ENCODE peak calls at places on chromosomes 12 and 14, in five cellular contexts. One of them, this sample, is unnamed.
A peak's percentile ranks its signal among the peaks of the same experiment; 100 is the strongest.

GRCh38 chr14:49959822-49960408 is 67.0 kb downstream of the ARF6 start:
- DNase-seq in effector memory CD4-positive, alpha-beta T cell: no peak
- DNase-seq in RWPE2: peak; percentile 19
- DNase-seq in cardiac muscle cell: no peak
- DNase-seq in tibial artery: no peak
- DNase-seq in this sample: no peak

GRCh38 chr12:11771895-11772502 is 122.5 kb downstream of the ETV6 start:
- DNase-seq in cardiac muscle cell: peak; percentile 12
- DNase-seq in RWPE2: no peak
- DNase-seq in effector memory CD4-positive, alpha-beta T cell: no peak
- DNase-seq in tibial artery: no peak
- DNase-seq in this sample: no peak

GRCh38 chr12:110170535-110171185 is 46.5 kb downstream of the IFT81 start:
- DNase-seq in tibial artery: no peak
- DNase-seq in effector memory CD4-positive, alpha-beta T cell: no peak
- DNase-seq in RWPE2: no peak
- DNase-seq in cardiac muscle cell: no peak
- DNase-seq in this sample: no peak

GRCh38 chr14:103194256-103195045 is 71.2 kb downstream of the TNFAIP2 start:
- DNase-seq in effector memory CD4-positive, alpha-beta T cell: no peak
- DNase-seq in RWPE2: no peak
- DNase-seq in cardiac muscle cell: peak; percentile 85
- DNase-seq in tibial artery: peak; percentile 46
- DNase-seq in this sample: no peak

GRCh38 chr12:63940295-63940997 is 95.9 kb downstream of the SRGAP1 start:
- DNase-seq in tibial artery: no peak
- DNase-seq in RWPE2: no peak
- DNase-seq in cardiac muscle cell: peak; percentile 46
- DNase-seq in effector memory CD4-positive, alpha-beta T cell: no peak
- DNase-seq in this sample: peak; percentile 11

GRCh38 chr12:42144424-42145196 is at the start of gene GXYLT1:
- DNase-seq in effector memory CD4-positive, alpha-beta T cell: peak; percentile 68
- DNase-seq in tibial artery: peak; percentile 89
- DNase-seq in RWPE2: peak; percentile 92
- DNase-seq in cardiac muscle cell: peak; percentile 98
- DNase-seq in this sample: peak; percentile 94

GRCh38 chr12:103075848-103076247 is 118.4 kb downstream of the ASCL1 start:
- DNase-seq in cardiac muscle cell: no peak
- DNase-seq in tibial artery: no peak
- DNase-seq in effector memory CD4-positive, alpha-beta T cell: no peak
- DNase-seq in RWPE2: no peak
- DNase-seq in this sample: no peak

GRCh38 chr14:99270491-99271287 is 1.3 kb downstream of the BCL11B start:
- DNase-seq in RWPE2: no peak
- DNase-seq in cardiac muscle cell: no peak
- DNase-seq in effector memory CD4-positive, alpha-beta T cell: no peak
- DNase-seq in tibial artery: no peak
- DNase-seq in this sample: peak; percentile 54

GRCh38 chr12:43832506-43833168 is 3.2 kb upstream of the TMEM117 start:
- DNase-seq in RWPE2: no peak
- DNase-seq in cardiac muscle cell: no peak
- DNase-seq in tibial artery: no peak
- DNase-seq in effector memory CD4-positive, alpha-beta T cell: no peak
- DNase-seq in this sample: no peak

GRCh38 chr14:57293851-57294837 is 25.4 kb downstream of the AP5M1 start:
- DNase-seq in effector memory CD4-positive, alpha-beta T cell: no peak
- DNase-seq in cardiac muscle cell: peak; percentile 35
- DNase-seq in RWPE2: no peak
- DNase-seq in tibial artery: no peak
- DNase-seq in this sample: peak; percentile 28

GRCh38 chr12:94922561-94922960 is 80.9 kb downstream of the NDUFA12 start:
- DNase-seq in effector memory CD4-positive, alpha-beta T cell: no peak
- DNase-seq in cardiac muscle cell: no peak
- DNase-seq in tibial artery: no peak
- DNase-seq in RWPE2: no peak
- DNase-seq in this sample: no peak

GRCh38 chr14:99267871-99268775 is 3.9 kb downstream of the BCL11B start:
- DNase-seq in cardiac muscle cell: no peak
- DNase-seq in effector memory CD4-positive, alpha-beta T cell: no peak
- DNase-seq in tibial artery: no peak
- DNase-seq in RWPE2: no peak
- DNase-seq in this sample: no peak

GRCh38 chr14:49992901-49993335 is 100.0 kb downstream of the ARF6 start:
- DNase-seq in effector memory CD4-positive, alpha-beta T cell: no peak
- DNase-seq in RWPE2: no peak
- DNase-seq in cardiac muscle cell: peak; percentile 40
- DNase-seq in tibial artery: no peak
- DNase-seq in this sample: no peak

GRCh38 chr12:49962861-49963765 is 1.4 kb downstream of the AQP5 start:
- DNase-seq in tibial artery: no peak
- DNase-seq in cardiac muscle cell: no peak
- DNase-seq in RWPE2: peak; percentile 91
- DNase-seq in effector memory CD4-positive, alpha-beta T cell: no peak
- DNase-seq in this sample: no peak

GRCh38 chr12:119788783-119789182 is 88.3 kb downstream of the CIT start:
- DNase-seq in effector memory CD4-positive, alpha-beta T cell: no peak
- DNase-seq in cardiac muscle cell: no peak
- DNase-seq in RWPE2: no peak
- DNase-seq in tibial artery: no peak
- DNase-seq in this sample: no peak

GRCh38 chr12:6827437-6827894 is 741 bp upstream of the P3H3 start:
- DNase-seq in tibial artery: peak; percentile 93
- DNase-seq in effector memory CD4-positive, alpha-beta T cell: no peak
- DNase-seq in cardiac muscle cell: peak; percentile 83
- DNase-seq in RWPE2: peak; percentile 2
- DNase-seq in this sample: peak; percentile 97

GRCh38 chr14:58216544-58216943 is 16.6 kb downstream of the ACTR10 start:
- DNase-seq in effector memory CD4-positive, alpha-beta T cell: no peak
- DNase-seq in cardiac muscle cell: no peak
- DNase-seq in RWPE2: no peak
- DNase-seq in tibial artery: no peak
- DNase-seq in this sample: no peak

GRCh38 chr12:20369164-20370000 is 1.0 kb downstream of the PDE3A start:
- DNase-seq in tibial artery: peak; percentile 80
- DNase-seq in cardiac muscle cell: peak; percentile 91
- DNase-seq in RWPE2: no peak
- DNase-seq in effector memory CD4-positive, alpha-beta T cell: no peak
- DNase-seq in this sample: peak; percentile 6

GRCh38 chr14:54533100-54533499 is 23.4 kb downstream of the CGRRF1 start:
- DNase-seq in cardiac muscle cell: no peak
- DNase-seq in effector memory CD4-positive, alpha-beta T cell: no peak
- DNase-seq in tibial artery: no peak
- DNase-seq in RWPE2: no peak
- DNase-seq in this sample: no peak

GRCh38 chr14:60648169-60648933 is 926 bp downstream of the SIX1 start:
- DNase-seq in RWPE2: peak; percentile 67
- DNase-seq in effector memory CD4-positive, alpha-beta T cell: no peak
- DNase-seq in cardiac muscle cell: peak; percentile 27
- DNase-seq in tibial artery: peak; percentile 53
- DNase-seq in this sample: no peak

GRCh38 chr12:132143328-132144071 is 619 bp downstream of the DDX51 start:
- DNase-seq in tibial artery: no peak
- DNase-seq in RWPE2: no peak
- DNase-seq in cardiac muscle cell: no peak
- DNase-seq in effector memory CD4-positive, alpha-beta T cell: peak; percentile 17
- DNase-seq in this sample: no peak

GRCh38 chr12:6033546-6033945 is 88.5 kb upstream of the ANO2 start:
- DNase-seq in cardiac muscle cell: no peak
- DNase-seq in tibial artery: no peak
- DNase-seq in effector memory CD4-positive, alpha-beta T cell: no peak
- DNase-seq in RWPE2: no peak
- DNase-seq in this sample: no peak

DNA sequence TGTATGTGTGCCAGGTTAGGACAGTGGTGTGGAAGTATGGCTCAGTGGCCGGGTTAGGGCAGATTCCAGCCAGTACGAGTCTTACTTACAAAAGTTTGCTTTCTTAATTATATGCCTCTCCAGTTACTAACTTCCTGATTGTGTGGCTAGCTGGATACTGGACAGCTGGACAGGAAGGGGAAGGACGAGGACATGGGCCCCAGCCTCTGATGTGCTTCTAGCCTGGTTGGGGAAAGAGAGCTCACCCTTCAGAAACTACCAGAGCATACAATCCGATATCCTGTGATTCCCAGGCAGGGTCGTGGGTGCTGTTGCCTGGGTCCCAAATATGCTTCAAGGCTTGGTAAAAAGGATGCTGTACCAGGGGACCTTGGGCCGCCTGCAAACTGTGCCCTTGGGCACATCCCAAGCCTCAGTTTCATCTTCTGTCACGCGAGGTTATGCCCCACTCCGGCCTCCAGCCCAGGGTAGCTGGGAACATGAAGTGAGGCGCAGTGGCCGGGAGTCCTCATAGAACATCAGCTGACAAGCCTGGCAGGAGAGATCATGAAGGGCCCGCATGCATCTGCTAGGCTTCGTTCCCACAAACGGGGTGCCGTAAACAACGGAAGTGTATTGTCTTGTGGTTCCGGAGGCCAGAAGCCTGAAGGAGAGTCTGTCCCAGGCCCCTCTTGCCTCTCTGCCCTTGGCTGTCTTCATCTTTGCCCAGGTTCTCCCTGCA is 23.2 kb upstream of the RIN3 start:
- DNase-seq in cardiac muscle cell: no peak
- DNase-seq in RWPE2: peak; percentile 49
- DNase-seq in effector memory CD4-positive, alpha-beta T cell: no peak
- DNase-seq in tibial artery: no peak
- DNase-seq in this sample: no peak
- H3K4me1 ChIP-seq in cardiac muscle cell: no peaks in the 10 kb centered on the region
- H3K4me1 ChIP-seq in RWPE2: no peaks in the 10 kb centered on the region
- H3K4me1 ChIP-seq in effector memory CD4-positive, alpha-beta T cell: no peaks in the 10 kb centered on the region
- H3K4me1 ChIP-seq in tibial artery: no peaks in the 10 kb centered on the region
- H3K4me1 ChIP-seq in this sample: no peaks in the 10 kb centered on the region

DNA sequence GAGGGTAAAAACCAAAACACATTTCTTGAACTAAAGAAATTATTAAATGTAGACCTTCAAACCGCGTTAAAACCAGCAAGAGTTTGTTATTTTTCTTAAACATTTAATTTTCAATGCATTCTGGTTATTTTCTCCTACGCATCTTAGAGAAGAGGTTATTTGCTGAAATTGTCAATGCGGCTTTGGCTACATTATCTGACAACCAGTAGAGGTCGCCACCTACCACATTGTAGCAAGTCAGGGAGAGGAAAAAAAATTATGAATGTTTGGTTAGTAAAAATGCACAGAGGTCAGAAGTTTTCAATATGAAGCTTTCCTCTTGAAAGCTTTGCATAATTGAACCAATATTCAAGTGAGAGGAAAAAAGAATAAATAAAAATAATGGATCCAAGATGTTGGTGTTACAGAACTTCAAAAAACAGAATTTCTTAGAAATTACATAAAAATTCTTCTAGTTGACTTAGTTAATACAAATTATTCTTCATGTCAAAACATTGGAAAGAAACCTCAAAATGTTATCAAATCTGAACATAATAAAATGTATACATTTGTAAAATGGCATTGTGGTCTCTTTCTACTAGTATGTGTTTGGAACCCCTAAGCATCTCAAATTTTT is 159.4 kb upstream of the TMTC2 start:
- DNase-seq in effector memory CD4-positive, alpha-beta T cell: no peak
- DNase-seq in cardiac muscle cell: peak; percentile 83
- DNase-seq in RWPE2: no peak
- DNase-seq in tibial artery: no peak
- DNase-seq in this sample: peak; percentile 72
- H3K4me1 ChIP-seq in effector memory CD4-positive, alpha-beta T cell: no peaks in the 10 kb centered on the region
- H3K4me1 ChIP-seq in cardiac muscle cell: peaks cover 5% of the 10 kb centered on the region
- H3K4me1 ChIP-seq in RWPE2: no peaks in the 10 kb centered on the region
- H3K4me1 ChIP-seq in tibial artery: no peaks in the 10 kb centered on the region
- H3K4me1 ChIP-seq in this sample: peaks cover 4% of the 10 kb centered on the region

GRCh38 chr14:97688626-97689336 is 891.6 kb downstream of the VRK1 start:
- DNase-seq in effector memory CD4-positive, alpha-beta T cell: no peak
- DNase-seq in RWPE2: no peak
- DNase-seq in tibial artery: no peak
- DNase-seq in cardiac muscle cell: no peak
- DNase-seq in this sample: no peak
- H3K4me1 ChIP-seq in effector memory CD4-positive, alpha-beta T cell: peaks cover 12% of the 10 kb centered on the region
- H3K4me1 ChIP-seq in RWPE2: no peaks in the 10 kb centered on the region
- H3K4me1 ChIP-seq in tibial artery: no peaks in the 10 kb centered on the region
- H3K4me1 ChIP-seq in cardiac muscle cell: no peaks in the 10 kb centered on the region
- H3K4me1 ChIP-seq in this sample: no peaks in the 10 kb centered on the region

GRCh38 chr12:124914392-124915248 is at the start of gene UBC:
- DNase-seq in effector memory CD4-positive, alpha-beta T cell: peak; percentile 81
- DNase-seq in tibial artery: peak; percentile 88
- DNase-seq in cardiac muscle cell: peak; percentile 95
- DNase-seq in RWPE2: peak; percentile 86
- DNase-seq in this sample: peak; percentile 91
- H3K4me1 ChIP-seq in effector memory CD4-positive, alpha-beta T cell: peaks cover 58% of the 10 kb centered on the region
- H3K4me1 ChIP-seq in tibial artery: peaks cover 37% of the 10 kb centered on the region
- H3K4me1 ChIP-seq in cardiac muscle cell: peaks cover 31% of the 10 kb centered on the region
- H3K4me1 ChIP-seq in RWPE2: peaks cover 40% of the 10 kb centered on the region
- H3K4me1 ChIP-seq in this sample: peaks cover 34% of the 10 kb centered on the region

DNA sequence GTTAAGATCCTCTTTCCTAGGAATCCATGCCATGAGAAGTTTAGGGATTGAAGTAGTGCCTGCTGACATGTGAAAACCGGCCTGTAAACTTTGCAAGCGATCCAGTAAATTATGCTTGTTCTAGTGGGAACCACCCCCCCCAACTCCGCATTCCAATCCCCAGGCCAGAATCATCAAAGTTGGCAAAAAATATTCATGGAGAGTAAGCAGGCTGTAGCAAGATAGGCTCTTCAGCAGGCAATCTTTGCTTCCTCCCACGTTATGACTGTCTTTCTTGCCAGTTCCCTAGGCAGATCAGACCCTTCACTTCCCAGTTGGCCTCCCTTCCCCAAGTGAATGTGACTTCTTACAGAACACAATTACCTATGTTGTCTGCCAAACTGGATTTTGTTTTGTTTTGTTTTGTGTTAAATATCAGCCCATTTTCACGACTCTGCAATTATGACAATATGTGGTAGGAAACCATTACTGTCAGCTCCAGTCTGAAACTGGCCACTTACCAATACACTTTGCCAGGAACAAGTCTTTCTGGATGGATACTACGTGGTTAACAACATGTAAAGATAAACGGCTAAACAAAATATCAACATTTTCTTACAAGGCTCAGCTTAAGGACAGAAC is 1.1 kb upstream of the PTGER2 start:
- DNase-seq in tibial artery: no peak
- DNase-seq in RWPE2: no peak
- DNase-seq in effector memory CD4-positive, alpha-beta T cell: no peak
- DNase-seq in cardiac muscle cell: peak; percentile 80
- DNase-seq in this sample: no peak
- H3K4me1 ChIP-seq in tibial artery: peaks cover 29% of the 10 kb centered on the region
- H3K4me1 ChIP-seq in RWPE2: no peaks in the 10 kb centered on the region
- H3K4me1 ChIP-seq in effector memory CD4-positive, alpha-beta T cell: peaks cover 33% of the 10 kb centered on the region
- H3K4me1 ChIP-seq in cardiac muscle cell: no peaks in the 10 kb centered on the region
- H3K4me1 ChIP-seq in this sample: no peaks in the 10 kb centered on the region

GRCh38 chr12:1605129-1606020 is 11.0 kb upstream of the FBXL14 start:
- DNase-seq in tibial artery: peak; percentile 71
- DNase-seq in RWPE2: peak; percentile 75
- DNase-seq in effector memory CD4-positive, alpha-beta T cell: peak; percentile 26
- DNase-seq in cardiac muscle cell: peak; percentile 86
- DNase-seq in this sample: peak; percentile 74
- H3K4me1 ChIP-seq in tibial artery: peaks cover 16% of the 10 kb centered on the region
- H3K4me1 ChIP-seq in RWPE2: peaks cover 23% of the 10 kb centered on the region
- H3K4me1 ChIP-seq in effector memory CD4-positive, alpha-beta T cell: peaks cover 11% of the 10 kb centered on the region
- H3K4me1 ChIP-seq in cardiac muscle cell: peaks cover 16% of the 10 kb centered on the region
- H3K4me1 ChIP-seq in this sample: peaks cover 26% of the 10 kb centered on the region

DNA sequence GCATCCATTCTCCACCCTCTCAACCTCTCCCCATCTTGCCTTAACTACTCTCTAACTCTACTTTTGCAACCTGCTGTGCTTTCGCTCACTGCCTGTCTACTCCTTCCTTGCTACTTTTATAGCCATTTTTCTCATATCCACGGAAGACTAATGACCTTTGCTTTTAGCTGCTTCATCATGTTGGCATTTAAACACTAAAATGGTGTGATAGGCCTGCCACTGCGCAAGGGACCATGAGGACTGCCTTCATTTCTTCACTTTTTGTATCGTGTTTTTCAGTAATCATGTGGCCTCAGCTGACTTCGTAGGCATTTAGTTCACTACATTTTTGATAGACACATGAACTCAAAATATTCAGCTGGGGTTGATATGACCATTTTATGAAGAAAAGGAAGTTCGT is 252.1 kb downstream of the BCAT1 start:
- DNase-seq in effector memory CD4-positive, alpha-beta T cell: no peak
- DNase-seq in tibial artery: no peak
- DNase-seq in cardiac muscle cell: no peak
- DNase-seq in RWPE2: no peak
- DNase-seq in this sample: no peak
- H3K4me1 ChIP-seq in effector memory CD4-positive, alpha-beta T cell: no peaks in the 10 kb centered on the region
- H3K4me1 ChIP-seq in tibial artery: no peaks in the 10 kb centered on the region
- H3K4me1 ChIP-seq in cardiac muscle cell: peaks cover 10% of the 10 kb centered on the region
- H3K4me1 ChIP-seq in RWPE2: no peaks in the 10 kb centered on the region
- H3K4me1 ChIP-seq in this sample: peaks cover 11% of the 10 kb centered on the region